ENCODE peak calls at places on chromosomes 6 and 20, in seven cellular contexts. O, G, V, A, U, T and X are unnamed samples.

GRCh38 chr6:169838291-169839028 is 87.0 kb downstream of the ERMARD start:
- DNase-seq in O (no peak), T (no peak), V (no peak), A (no peak), G (no peak), U (no peak), X (no peak)

GRCh38 chr6:81380718-81381338 is 371.7 kb downstream of the TENT5A start:
- DNase-seq in G (no peak), V (no peak), O (no peak), U (no peak), T (no peak), A (no peak), X (no peak)

GRCh38 chr20:35461620-35462019 is 6.2 kb downstream of the CEP250 start:
- DNase-seq in V (no peak), T (no peak), O (no peak), U (no peak), A (no peak), G (no peak), X (no peak)

GRCh38 chr6:152642578-152643375 is 5.6 kb upstream of the SYNE1 start:
- DNase-seq in A (peak; percentile 70), G (peak; percentile 52), O (peak; percentile 54), V (peak; percentile 60), T (peak; percentile 77), U (peak; percentile 73), X (no peak)

GRCh38 chr6:38975621-38976049 is 72.9 kb upstream of the GLP1R start:
- DNase-seq in O (no peak), V (no peak), A (no peak), U (no peak), G (no peak), T (no peak), X (no peak)

GRCh38 chr6:36443498-36443844 is 671 bp downstream of the KCTD20 start:
- DNase-seq in V (no peak), G (no peak), O (peak; percentile 53), A (no peak), T (no peak), U (no peak), X (no peak)

GRCh38 chr6:109788687-109789086 is 97.6 kb downstream of the FIG4 start:
- DNase-seq in V (no peak), A (peak; percentile 49), G (no peak), T (no peak), O (peak; percentile 51), U (no peak), X (no peak)

GRCh38 chr20:14207591-14207990 is 129.8 kb downstream of the FLRT3 start:
- DNase-seq in T (no peak), V (no peak), O (no peak), G (no peak), U (no peak), A (no peak), X (no peak)

GRCh38 chr20:44309763-44310663 is 989 bp downstream of the FITM2 start:
- DNase-seq in G (peak; percentile 70), O (peak; percentile 84), V (peak; percentile 9), A (peak; percentile 58), U (peak; percentile 45), T (peak; percentile 47), X (peak; percentile 26)

GRCh38 chr6:8025191-8025590 is 39.0 kb downstream of the BLOC1S5 start:
- DNase-seq in O (no peak), U (no peak), G (no peak), V (no peak), A (no peak), T (no peak), X (no peak)

GRCh38 chr6:116387374-116387773 is 16.6 kb downstream of the DSE start:
- DNase-seq in A (no peak), U (no peak), G (no peak), T (no peak), V (no peak), O (peak; percentile 80), X (no peak)

GRCh38 chr6:151154418-151154817 is 85.3 kb upstream of the AKAP12 start:
- DNase-seq in T (peak; percentile 34), A (no peak), G (peak; percentile 57), V (no peak), U (peak; percentile 46), O (peak; percentile 34), X (no peak)

GRCh38 chr20:56664791-56665190 is 35.7 kb downstream of the TFAP2C start:
- DNase-seq in U (no peak), T (no peak), A (no peak), O (no peak), V (no peak), G (no peak), X (no peak)

GRCh38 chr6:166381733-166382499 is 824 bp downstream of the MPC1 start:
- DNase-seq in U (peak; percentile 58), O (peak; percentile 78), T (peak; percentile 73), A (peak; percentile 56), V (peak; percentile 71), G (peak; percentile 82), X (no peak)

GRCh38 chr20:47607208-47607613 is 105.5 kb downstream of the NCOA3 start:
- DNase-seq in A (no peak), G (no peak), V (no peak), T (no peak), U (no peak), O (peak; percentile 63), X (no peak)

GRCh38 chr6:157710604-157711003 is 112.4 kb upstream of the SNX9 start:
- DNase-seq in U (no peak), G (no peak), T (no peak), O (peak; percentile 31), A (peak; percentile 67), V (no peak), X (no peak)

GRCh38 chr20:55649254-55649653 is 356.1 kb downstream of the CBLN4 start:
- DNase-seq in A (no peak), T (no peak), V (no peak), G (no peak), U (no peak), O (no peak), X (no peak)

GRCh38 chr6:39843305-39844020 is 51.3 kb downstream of the DAAM2 start:
- DNase-seq in G (no peak), O (peak; percentile 59), T (no peak), A (no peak), V (no peak), U (no peak), X (no peak)

GRCh38 chr20:31815408-31816188 is 3.6 kb upstream of the MYLK2 start:
- DNase-seq in V (no peak), O (peak; percentile 47), U (no peak), G (peak; percentile 70), A (no peak), T (peak; percentile 17), X (no peak)

GRCh38 chr6:106997392-106998257 is 23.1 kb upstream of the CD24 start:
- DNase-seq in T (peak; percentile 76), G (no peak), V (peak; percentile 7), A (peak; percentile 76), U (no peak), O (peak; percentile 73), X (peak; percentile 23)

GRCh38 chr20:7459123-7459522 is 481.1 kb downstream of the HAO1 start:
- DNase-seq in V (no peak), T (no peak), U (no peak), G (no peak), O (peak; percentile 32), A (no peak), X (no peak)

GRCh38 chr6:30611150-30611855 is 5.7 kb downstream of the PPP1R10 start:
- DNase-seq in O (no peak), A (no peak), G (no peak), U (no peak), T (no peak), V (no peak), X (no peak)

GRCh38 chr6:30612213-30612612 is 4.8 kb downstream of the PPP1R10 start:
- DNase-seq in G (no peak), U (no peak), V (no peak), T (no peak), O (peak; percentile 66), A (no peak), X (no peak)

GRCh38 chr6:30613251-30614043 is 3.6 kb downstream of the PPP1R10 start:
- DNase-seq in O (peak; percentile 39), A (no peak), T (no peak), V (no peak), G (no peak), U (no peak), X (no peak)

GRCh38 chr6:30611856-30612194 is 5.2 kb downstream of the PPP1R10 start:
- DNase-seq in T (no peak), V (no peak), O (no peak), G (no peak), U (no peak), A (no peak), X (no peak)

GRCh38 chr6:30612687-30613248 is 4.3 kb downstream of the PPP1R10 start:
- DNase-seq in G (no peak), U (no peak), V (no peak), O (peak; percentile 54), A (no peak), T (no peak), X (no peak)
- H3K27ac ChIP-seq in G (peak overlapping the region; percentile 99), U (peak overlapping the region; percentile 86), V (peak overlapping the region; percentile 4), O (peak overlapping the region; percentile 98), A (peak overlapping the region; percentile 92), T (peak overlapping the region; percentile 99), X (no peak overlapping the region)

GRCh38 chr6:87718662-87719433 is 16.8 kb upstream of the AKIRIN2 start:
- DNase-seq in O (peak; percentile 65), A (no peak), G (no peak), V (no peak), U (no peak), T (no peak), X (no peak)
- H3K27ac ChIP-seq in O (no peak overlapping the region), A (no peak overlapping the region), G (peak overlapping the region; percentile 47), V (no peak overlapping the region), U (no peak overlapping the region), T (no peak overlapping the region), X (no peak overlapping the region)

GRCh38 chr6:19032486-19033295 is 645.5 kb downstream of the RNF144B start:
- DNase-seq in O (no peak), A (no peak), U (peak; percentile 6), G (no peak), T (peak; percentile 15), V (peak; percentile 7), X (no peak)

GRCh38 chr6:19039287-19039686 is 652.1 kb downstream of the RNF144B start:
- DNase-seq in G (no peak), U (no peak), O (no peak), V (no peak), A (no peak), T (no peak), X (no peak)

GRCh38 chr6:19037607-19038006 is 650.5 kb downstream of the RNF144B start:
- DNase-seq in G (no peak), O (no peak), T (no peak), U (no peak), A (no peak), V (no peak), X (no peak)

GRCh38 chr6:19033683-19034082 is 646.5 kb downstream of the RNF144B start:
- DNase-seq in G (no peak), O (no peak), T (no peak), V (no peak), A (no peak), U (no peak), X (no peak)

DNA sequence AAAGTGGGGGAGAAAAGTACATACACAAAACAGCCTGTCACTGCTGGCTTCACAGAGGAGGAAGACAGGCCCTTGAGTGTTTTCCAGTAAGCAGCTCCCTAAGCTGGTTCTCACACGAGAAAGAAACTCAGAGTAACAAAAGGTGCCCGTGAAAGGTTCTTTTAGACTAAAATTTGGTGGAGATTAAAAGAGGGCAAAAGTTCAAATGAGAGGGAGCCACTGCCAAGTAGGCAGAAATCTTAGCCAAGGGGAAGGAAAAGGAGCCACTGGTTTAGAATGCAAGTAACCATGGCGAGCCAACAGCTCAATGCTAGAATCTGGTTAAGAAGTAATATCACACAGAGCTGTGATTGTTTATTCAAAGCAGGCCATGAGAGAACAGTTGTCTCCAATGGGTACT is 648.3 kb downstream of the RNF144B start:
- DNase-seq in T (no peak), U (no peak), G (no peak), V (peak; percentile 20), O (no peak), A (no peak), X (no peak)
- H3K27ac ChIP-seq in T (no peak overlapping the region), U (peak overlapping the region; percentile 56), G (no peak overlapping the region), V (no peak overlapping the region), O (no peak overlapping the region), A (no peak overlapping the region), X (no peak overlapping the region)

GRCh38 chr20:1390552-1391403 is 2.1 kb downstream of the FKBP1A start:
- DNase-seq in O (peak; percentile 40), G (no peak), U (no peak), T (no peak), A (no peak), V (no peak), X (no peak)
- H3K27ac ChIP-seq in O (peak overlapping the region; percentile 48), G (peak overlapping the region; percentile 83), U (peak overlapping the region; percentile 96), T (no peak overlapping the region), A (peak overlapping the region; percentile 81), V (peak overlapping the region; percentile 26), X (no peak overlapping the region)